ENCODE peak calls at places on chromosomes 12 and 14, in ten cellular contexts. J, G, B, C, W, S, T, U, A and Z are unnamed samples.

GRCh38 chr12:46983393-46983793 is 96.0 kb upstream of the PCED1B start:
- DNase-seq in J (no peak), G (no peak), B (no peak), C (no peak), W (no peak), S (no peak), T (no peak), U (no peak), A (no peak), Z (no peak)

GRCh38 chr14:101596742-101597141 is 35.4 kb downstream of the DIO3 start:
- DNase-seq in J (no peak), G (no peak), B (no peak), C (no peak), W (no peak), S (no peak), T (no peak), U (no peak), A (no peak), Z (no peak)

GRCh38 chr14:90489916-90490726 is 93.3 kb downstream of the CALM1 start:
- DNase-seq in J (no peak), G (no peak), B (no peak), C (no peak), W (no peak), S (no peak), T (no peak), U (no peak), A (no peak), Z (no peak)

GRCh38 chr12:71686658-71687025 is 760 bp downstream of the TMEM19 start:
- DNase-seq in J (no peak), G (no peak), B (no peak), C (no peak), W (no peak), S (no peak), T (no peak), U (no peak), A (peak), Z (peak)

GRCh38 chr12:93803408-93803807 is 126.2 kb downstream of the CRADD start:
- DNase-seq in J (no peak), G (peak), B (no peak), C (no peak), W (no peak), S (no peak), T (no peak), U (no peak), A (peak), Z (peak)

GRCh38 chr14:91866061-91866460 is 1.3 kb downstream of the TC2N start:
- DNase-seq in J (no peak), G (peak), B (no peak), C (no peak), W (no peak), S (no peak), T (peak), U (no peak), A (no peak), Z (peak)

GRCh38 chr14:49549881-49550280 is 36.3 kb downstream of the RPS29 start:
- DNase-seq in J (no peak), G (no peak), B (peak), C (no peak), W (no peak), S (no peak), T (no peak), U (no peak), A (peak), Z (peak)

GRCh38 chr12:76236640-76237039 is 111.6 kb downstream of the BBS10 start:
- DNase-seq in J (no peak), G (peak), B (no peak), C (no peak), W (no peak), S (no peak), T (no peak), U (no peak), A (peak), Z (no peak)

GRCh38 chr14:28681681-28682080 is 84.9 kb upstream of the FOXG1 start:
- DNase-seq in J (no peak), G (no peak), B (no peak), C (no peak), W (no peak), S (no peak), T (no peak), U (no peak), A (no peak), Z (no peak)

GRCh38 chr12:38392584-38393144 is 76.1 kb downstream of the ALG10B start:
- DNase-seq in J (no peak), G (no peak), B (no peak), C (no peak), W (no peak), S (no peak), T (no peak), U (no peak), A (peak), Z (no peak)

GRCh38 chr12:32489070-32489469 is 89.7 kb downstream of the FGD4 start:
- DNase-seq in J (no peak), G (no peak), B (no peak), C (no peak), W (no peak), S (no peak), T (no peak), U (no peak), A (no peak), Z (no peak)

GRCh38 chr12:27257104-27257848 is 13.2 kb downstream of the STK38L start:
- DNase-seq in J (no peak), G (no peak), B (no peak), C (no peak), W (no peak), S (no peak), T (no peak), U (no peak), A (no peak), Z (peak)

GRCh38 chr12:48917857-48918537 is 7.3 kb downstream of the FKBP11 start:
- DNase-seq in J (no peak), G (no peak), B (no peak), C (no peak), W (no peak), S (no peak), T (peak), U (no peak), A (no peak), Z (no peak)

GRCh38 chr12:998020-998874 is 7.2 kb downstream of the ERC1 start:
- DNase-seq in J (no peak), G (no peak), B (no peak), C (no peak), W (no peak), S (no peak), T (no peak), U (no peak), A (no peak), Z (no peak)

GRCh38 chr14:22888662-22889061 is 5.6 kb downstream of the REM2 start:
- DNase-seq in J (no peak), G (no peak), B (no peak), C (no peak), W (no peak), S (no peak), T (no peak), U (peak), A (no peak), Z (no peak)

GRCh38 chr12:57240926-57241555 is 9.9 kb downstream of the STAC3 start:
- DNase-seq in J (no peak), G (no peak), B (no peak), C (no peak), W (no peak), S (no peak), T (peak), U (no peak), A (peak), Z (no peak)

GRCh38 chr14:22291406-22291805 is 297.6 kb downstream of the DAD1 start:
- DNase-seq in J (no peak), G (peak), B (no peak), C (no peak), W (no peak), S (no peak), T (no peak), U (no peak), A (peak), Z (no peak)

GRCh38 chr14:98555440-98555839 is 716.6 kb downstream of the BCL11B start:
- DNase-seq in J (no peak), G (no peak), B (no peak), C (no peak), W (no peak), S (no peak), T (no peak), U (no peak), A (no peak), Z (no peak)

GRCh38 chr12:89038831-89039509 is 313.3 kb downstream of the DUSP6 start:
- DNase-seq in J (no peak), G (no peak), B (no peak), C (no peak), W (no peak), S (no peak), T (peak), U (no peak), A (no peak), Z (no peak)

GRCh38 chr12:7433276-7433822 is 10.6 kb downstream of the CD163L1 start:
- DNase-seq in J (no peak), G (peak), B (no peak), C (peak), W (no peak), S (no peak), T (no peak), U (no peak), A (peak), Z (peak)

GRCh38 chr12:112842441-112842840 is 50.9 kb downstream of the RPH3A start:
- DNase-seq in J (no peak), G (no peak), B (no peak), C (no peak), W (no peak), S (no peak), T (no peak), U (no peak), A (no peak), Z (no peak)

GRCh38 chr12:124507188-124508109 is 60.0 kb downstream of the NCOR2 start:
- DNase-seq in J (no peak), G (peak), B (peak), C (peak), W (no peak), S (no peak), T (no peak), U (no peak), A (no peak), Z (no peak)

GRCh38 chr14:51564986-51565604 is 86.6 kb upstream of the FRMD6 start:
- DNase-seq in J (no peak), G (no peak), B (no peak), C (no peak), W (no peak), S (no peak), T (no peak), U (no peak), A (no peak), Z (peak)

GRCh38 chr14:54555651-54556050 is 11.3 kb upstream of the SAMD4A start:
- DNase-seq in J (no peak), G (no peak), B (no peak), C (no peak), W (no peak), S (no peak), T (no peak), U (no peak), A (peak), Z (no peak)

GRCh38 chr12:91482231-91482630 is 299.6 kb upstream of the DCN start:
- DNase-seq in J (no peak), G (no peak), B (no peak), C (no peak), W (no peak), S (no peak), T (no peak), U (no peak), A (no peak), Z (no peak)

GRCh38 chr12:111424793-111425251 is 19.1 kb downstream of the SH2B3 start:
- DNase-seq in J (no peak), G (no peak), B (no peak), C (no peak), W (no peak), S (no peak), T (no peak), U (no peak), A (peak), Z (no peak)